ENCODE peak calls at places on chromosome 19, in eight cellular contexts. T is GM23338, U is foreskin fibroblast, X is progenitor cell of endocrine pancreas, C is nephron progenitor cell, D is colonic mucosa, F is mesothelial cell of epicardium, I is tibial nerve. G is an unnamed sample.

GRCh38 chr19:3576696-3577443 is 4.1 kb downstream of the HMG20B start:
- DNase-seq in I (no peak), U (peak), D (peak), C (peak), F (peak), T (peak), X (no peak), G (no peak)

GRCh38 chr19:51676566-51677083 is 16.5 kb upstream of the SPACA6 start:
- DNase-seq in X (no peak), C (no peak), T (no peak), U (no peak), D (no peak), F (no peak), I (no peak), G (no peak)

GRCh38 chr19:4597975-4598671 is 38.6 kb upstream of the SEMA6B start:
- DNase-seq in U (peak), D (peak), X (no peak), T (peak), I (no peak), C (peak), F (no peak), G (no peak)

GRCh38 chr19:3404324-3405260 is 38.2 kb downstream of the NFIC start:
- DNase-seq in X (no peak), T (peak), D (peak), C (no peak), U (peak), F (no peak), I (peak), G (no peak)

GRCh38 chr19:16875584-16876555 is 12.9 kb upstream of the F2RL3 start:
- DNase-seq in F (no peak), C (no peak), X (no peak), T (no peak), D (no peak), U (no peak), I (no peak), G (no peak)

GRCh38 chr19:50636317-50637085 is 3.2 kb downstream of the SYT3 start:
- DNase-seq in D (no peak), X (no peak), T (no peak), I (no peak), U (no peak), C (no peak), F (no peak), G (no peak)

GRCh38 chr19:50896591-50897190 is 14.5 kb downstream of the KLK4 start:
- DNase-seq in C (no peak), T (no peak), D (no peak), U (peak), F (no peak), I (no peak), X (no peak), G (no peak)

GRCh38 chr19:277581-278165 is 13.5 kb downstream of the PLPP2 start:
- DNase-seq in D (no peak), T (peak), I (no peak), F (no peak), X (no peak), C (peak), U (no peak), G (no peak)

GRCh38 chr19:3471954-3472655 is 8.2 kb downstream of the SMIM24 start:
- DNase-seq in X (no peak), I (no peak), D (no peak), C (peak), F (no peak), U (no peak), T (no peak), G (no peak)

GRCh38 chr19:22428299-22428913 is 6.3 kb upstream of the ZNF98 start:
- DNase-seq in T (no peak), X (no peak), I (no peak), C (no peak), F (no peak), D (no peak), U (no peak), G (no peak)

GRCh38 chr19:40583283-40583682 is 6.6 kb downstream of the SHKBP1 start:
- DNase-seq in F (no peak), D (no peak), I (no peak), C (no peak), X (no peak), T (no peak), U (no peak), G (no peak)

GRCh38 chr19:17123041-17123440 is 47.5 kb downstream of the MYO9B start:
- DNase-seq in U (no peak), F (no peak), T (no peak), I (no peak), D (no peak), C (no peak), X (no peak), G (no peak)

GRCh38 chr19:52786078-52786463 is 520 bp downstream of the ZNF600 start:
- DNase-seq in X (peak), T (peak), C (peak), D (no peak), U (no peak), I (no peak), F (no peak), G (no peak)

GRCh38 chr19:20664917-20665781 is 3.8 kb upstream of the ZNF626 start:
- DNase-seq in F (no peak), T (peak), D (peak), X (peak), C (no peak), U (no peak), I (no peak), G (no peak)

GRCh38 chr19:53908106-53908932 is 759 bp upstream of the CACNG7 start:
- DNase-seq in U (peak), T (peak), C (peak), F (no peak), X (no peak), D (peak), I (no peak), G (no peak)

GRCh38 chr19:676343-677105 is at the start of gene FSTL3:
- DNase-seq in X (no peak), F (no peak), I (peak), U (no peak), D (no peak), C (peak), T (no peak), G (peak)

GRCh38 chr19:872266-872951 is 12.9 kb downstream of the CFD start:
- DNase-seq in I (no peak), D (peak), C (peak), X (no peak), U (peak), T (peak), F (no peak), G (no peak)

GRCh38 chr19:10270616-10271394 is at the start of gene ICAM1:
- DNase-seq in U (peak), T (peak), C (peak), F (no peak), X (no peak), I (peak), D (peak), G (no peak)

GRCh38 chr19:38812841-38813320 is at the start of gene LGALS4:
- DNase-seq in T (no peak), X (no peak), F (no peak), I (no peak), D (peak), U (no peak), C (no peak), G (peak)

GRCh38 chr19:21158523-21159135 is 16.8 kb downstream of the ZNF431 start:
- DNase-seq in I (no peak), F (no peak), D (no peak), C (no peak), X (no peak), T (no peak), U (peak), G (no peak)

GRCh38 chr19:16463991-16464575 is 7.7 kb downstream of the EPS15L1 start:
- DNase-seq in I (no peak), X (no peak), T (no peak), F (no peak), C (no peak), D (no peak), U (no peak), G (no peak)

GRCh38 chr19:17848598-17849292 is 963 bp upstream of the JAK3 start:
- DNase-seq in U (no peak), T (no peak), X (no peak), C (no peak), I (no peak), D (no peak), F (no peak), G (no peak)

GRCh38 chr19:30008169-30008568 is 66.1 kb downstream of the URI1 start:
- DNase-seq in D (no peak), T (no peak), U (no peak), F (no peak), I (no peak), X (no peak), C (no peak), G (no peak)

GRCh38 chr19:52689804-52690394 is 44.9 kb downstream of the ZNF611 start:
- DNase-seq in X (peak), D (peak), C (peak), T (peak), U (peak), I (peak), F (peak), G (peak)

GRCh38 chr19:34838248-34838647 is 65.2 kb upstream of the ZNF599 start:
- DNase-seq in D (no peak), T (peak), U (no peak), F (no peak), X (no peak), I (no peak), C (no peak), G (no peak)
- TF ChIP-seq CTCF in D (no peak), T (peak), U (no peak), F (no peak), X (no peak), I (no peak), C (no peak), G (peak)

GRCh38 chr19:49451430-49452181 is at the start of gene PIH1D1:
- DNase-seq in C (peak), I (peak), U (peak), D (peak), X (peak), T (peak), F (peak), G (no peak)
- TF ChIP-seq CTCF in C (no peak), I (no peak), U (peak), D (no peak), X (peak), T (no peak), F (no peak), G (peak)

GRCh38 chr19:8488351-8488750 is 14.1 kb downstream of the PRAM1 start:
- DNase-seq in U (no peak), F (no peak), C (no peak), I (no peak), X (no peak), T (no peak), D (no peak), G (no peak)

GRCh38 chr19:8485561-8486371 is 16.7 kb downstream of the PRAM1 start:
- DNase-seq in D (no peak), U (no peak), C (no peak), T (no peak), F (no peak), I (no peak), X (no peak), G (peak)

GRCh38 chr19:8486661-8487136 is 15.7 kb downstream of the PRAM1 start:
- DNase-seq in D (no peak), F (no peak), C (no peak), I (no peak), T (no peak), U (no peak), X (no peak), G (peak)

GRCh38 chr19:8489591-8490394 is 12.6 kb downstream of the PRAM1 start:
- DNase-seq in C (no peak), X (no peak), U (no peak), F (no peak), D (no peak), T (peak), I (no peak), G (no peak)

GRCh38 chr19:8487137-8487851 is 15.1 kb downstream of the PRAM1 start:
- DNase-seq in X (no peak), F (no peak), D (no peak), I (no peak), T (no peak), C (no peak), U (no peak), G (peak)
- TF ChIP-seq CTCF in X (no peak), F (no peak), D (no peak), I (no peak), T (peak), C (no peak), U (no peak), G (no peak)

DNA sequence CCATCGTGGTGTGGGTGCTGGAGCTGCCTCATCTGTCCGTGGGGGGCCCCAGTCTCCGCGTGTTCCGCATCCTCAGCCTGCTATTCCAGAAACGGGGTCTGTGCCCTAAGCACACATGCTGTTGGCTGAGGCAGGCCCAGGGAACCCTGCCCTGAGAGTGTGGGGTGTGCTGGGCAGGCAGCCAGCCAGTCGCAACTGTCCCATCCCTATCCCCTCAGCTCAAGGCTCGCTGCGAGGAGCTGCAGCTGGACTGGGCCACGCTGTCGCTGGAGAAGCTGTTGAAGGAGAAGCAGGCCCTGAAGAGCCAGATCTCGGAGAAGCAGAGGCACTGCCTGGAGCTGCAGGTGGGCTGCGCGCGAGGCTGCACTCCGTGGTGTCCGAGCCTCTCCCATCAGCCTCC is 21.9 kb downstream of the PLEKHJ1 start:
- DNase-seq in X (no peak), F (no peak), U (no peak), T (no peak), C (no peak), I (no peak), D (no peak), G (no peak)
- TF ChIP-seq CTCF in X (no peak), F (no peak), U (no peak), T (no peak), C (no peak), I (no peak), D (no peak), G (no peak)

GRCh38 chr19:46488551-46488950 is 7.1 kb downstream of the PNMA8B start:
- DNase-seq in I (no peak), C (no peak), X (no peak), F (no peak), D (no peak), U (no peak), T (peak), G (no peak)

GRCh38 chr19:46490774-46491173 is 4.9 kb downstream of the PNMA8B start:
- DNase-seq in I (no peak), T (no peak), X (no peak), U (no peak), D (no peak), C (no peak), F (no peak), G (no peak)

GRCh38 chr19:46487178-46487801 is 8.4 kb downstream of the PNMA8B start:
- DNase-seq in T (peak), U (no peak), C (no peak), F (no peak), I (no peak), D (no peak), X (no peak), G (no peak)

GRCh38 chr19:46487802-46488445 is 7.7 kb downstream of the PNMA8B start:
- DNase-seq in F (peak), X (peak), I (peak), D (peak), U (peak), C (peak), T (peak), G (no peak)

GRCh38 chr19:46489445-46490272 is 6.0 kb downstream of the PNMA8B start:
- DNase-seq in X (no peak), T (peak), C (peak), I (peak), D (no peak), F (peak), U (peak), G (no peak)
- TF ChIP-seq CTCF in X (peak), T (peak), C (peak), I (no peak), D (no peak), F (no peak), U (peak), G (peak)

GRCh38 chr19:28727133-28727834 is 485.7 kb downstream of the UQCRFS1 start:
- DNase-seq in C (no peak), T (peak), U (peak), I (no peak), X (no peak), D (no peak), F (no peak), G (no peak)
- TF ChIP-seq CTCF in C (no peak), T (peak), U (peak), I (no peak), X (no peak), D (no peak), F (no peak), G (no peak)

DNA sequence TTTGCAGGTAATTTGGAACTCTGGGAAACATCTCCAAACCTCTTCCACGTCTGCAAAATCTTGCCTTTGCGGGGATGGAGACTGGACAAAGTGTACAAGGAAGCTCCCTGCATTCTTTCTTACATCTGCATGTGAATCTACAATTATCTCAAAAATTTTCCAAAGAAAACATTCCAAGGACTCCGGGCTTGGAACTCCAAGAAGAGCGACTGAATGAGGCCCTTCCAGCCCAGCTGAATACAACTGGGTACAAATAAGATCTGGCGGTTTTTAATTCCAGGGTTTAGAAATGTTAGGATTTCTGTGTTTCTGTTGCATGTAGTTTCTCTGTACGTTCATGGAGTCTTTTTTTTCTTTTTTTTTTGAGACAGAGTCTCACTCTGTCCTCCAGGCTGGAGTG is 28.5 kb downstream of the EXOC3L2 start:
- DNase-seq in T (no peak), C (no peak), X (no peak), F (no peak), I (no peak), D (no peak), U (no peak), G (no peak)
- TF ChIP-seq CTCF in T (no peak), C (no peak), X (no peak), F (no peak), I (no peak), D (no peak), U (no peak), G (no peak)

GRCh38 chr19:42289556-42290041 is 12.3 kb upstream of the PRR19 start:
- DNase-seq in X (no peak), D (no peak), U (no peak), I (no peak), F (no peak), C (no peak), T (no peak), G (no peak)

GRCh38 chr19:42288411-42288810 is 13.5 kb upstream of the PRR19 start:
- DNase-seq in U (no peak), D (no peak), I (no peak), X (no peak), T (no peak), C (no peak), F (no peak), G (no peak)

GRCh38 chr19:42287826-42288107 is 14.2 kb upstream of the PRR19 start:
- DNase-seq in F (no peak), C (no peak), D (no peak), U (no peak), I (no peak), T (no peak), X (no peak), G (no peak)

GRCh38 chr19:42290136-42290522 is 11.8 kb upstream of the PRR19 start:
- DNase-seq in C (no peak), I (no peak), U (no peak), T (no peak), D (no peak), F (no peak), X (no peak), G (no peak)

DNA sequence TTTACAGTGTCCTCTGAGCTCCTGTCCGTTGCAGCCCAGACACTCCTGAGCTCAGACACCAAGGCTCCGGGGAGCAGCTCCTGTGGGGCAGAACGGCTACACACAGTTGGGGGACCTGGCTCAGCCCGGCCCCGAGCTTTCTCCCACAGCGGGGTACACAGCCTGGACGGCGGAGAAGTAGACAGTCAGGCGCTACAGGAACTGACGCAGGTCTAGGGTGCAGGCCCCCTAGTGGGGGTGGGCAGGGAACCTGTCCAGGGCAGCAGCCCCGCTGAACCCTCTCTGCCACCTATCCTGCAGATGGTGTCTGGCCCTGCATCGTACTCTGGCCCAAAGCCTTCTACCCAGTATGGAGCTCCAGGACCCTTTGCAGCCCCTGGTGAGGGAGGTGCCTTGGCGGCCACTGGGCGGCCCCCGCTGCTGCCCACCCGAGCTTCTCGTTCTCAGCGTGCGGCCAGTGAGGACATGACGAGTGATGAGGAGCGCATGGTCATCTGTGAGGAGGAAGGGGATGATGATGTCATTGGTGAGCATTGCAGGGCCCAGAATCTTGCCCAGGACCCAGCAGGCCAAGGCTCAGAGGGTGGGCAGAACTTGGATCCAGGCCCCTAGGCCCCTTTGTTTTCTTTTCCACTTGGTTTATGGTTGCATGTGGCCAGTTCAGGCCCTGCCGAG is 12.9 kb upstream of the PRR19 start:
- DNase-seq in I (no peak), C (no peak), U (no peak), D (no peak), F (no peak), X (no peak), T (no peak), G (no peak)
- TF ChIP-seq CTCF in I (no peak), C (no peak), U (no peak), D (no peak), F (peak), X (no peak), T (no peak), G (no peak)